ENCODE peak calls at places on chromosomes 4 and X, in five cellular contexts. S, I, Y, W and Z are unnamed samples.

GRCh38 chr4:17721496-17722360 is 59.7 kb downstream of the FAM184B start:
- DNase-seq in I (no peak), Y (no peak), W (no peak), S (no peak), Z (no peak)

GRCh38 chr4:136900706-136901105 is 631.6 kb downstream of the PCDH18 start:
- DNase-seq in S (no peak), Y (no peak), I (no peak), W (peak), Z (no peak)

GRCh38 chr4:103415801-103416200 is 217.7 kb upstream of the CENPE start:
- DNase-seq in S (no peak), I (no peak), W (no peak), Y (no peak), Z (no peak)

GRCh38 chr4:175702703-175703102 is 109.4 kb downstream of the GPM6A start:
- DNase-seq in Y (no peak), I (no peak), S (no peak), W (no peak), Z (no peak)

GRCh38 chr4:119490335-119490734 is 138.3 kb downstream of the PDE5A start:
- DNase-seq in S (no peak), I (no peak), Y (peak), W (no peak), Z (no peak)

GRCh38 chr4:47722176-47722575 is 115.7 kb downstream of the CORIN start:
- DNase-seq in Y (no peak), W (peak), S (no peak), I (no peak), Z (no peak)

GRCh38 chr4:142563682-142564291 is 282.3 kb downstream of the INPP4B start:
- DNase-seq in Y (no peak), W (no peak), I (no peak), S (no peak), Z (no peak)

GRCh38 chr4:11783588-11783987 is 354.9 kb upstream of the HS3ST1 start:
- DNase-seq in Y (no peak), I (no peak), S (no peak), W (no peak), Z (no peak)

GRCh38 chr4:89275587-89275986 is 32.0 kb downstream of the GPRIN3 start:
- DNase-seq in I (no peak), S (no peak), Y (no peak), W (no peak), Z (peak)

GRCh38 chrX:77564824-77565223 is 117.6 kb downstream of the FGF16 start:
- DNase-seq in Y (no peak), S (no peak), W (no peak), I (no peak), Z (no peak)

GRCh38 chrX:13518126-13518525 is 51.3 kb upstream of the EGFL6 start:
- DNase-seq in Y (no peak), W (no peak), I (no peak), S (no peak), Z (no peak)

GRCh38 chrX:125198546-125198945 is 121.1 kb upstream of the TEX13C start:
- DNase-seq in S (no peak), I (no peak), Y (no peak), W (no peak), Z (no peak)

GRCh38 chrX:6959006-6959405 is 188.5 kb upstream of the STS start:
- DNase-seq in I (no peak), W (no peak), Y (peak), S (no peak), Z (no peak)

GRCh38 chr4:47224361-47224760 is 193.0 kb downstream of the GABRB1 start:
- DNase-seq in I (no peak), S (no peak), Y (no peak), W (no peak), Z (no peak)

GRCh38 chrX:115428011-115428410 is 133.0 kb upstream of the PLS3 start:
- DNase-seq in S (no peak), W (peak), I (no peak), Y (no peak), Z (no peak)

GRCh38 chrX:151458824-151459223 is 61.8 kb downstream of the VMA21 start:
- DNase-seq in S (no peak), W (no peak), I (no peak), Y (no peak), Z (no peak)

GRCh38 chr4:79178770-79179169 is 147.1 kb downstream of the NAA11 start:
- DNase-seq in S (no peak), W (no peak), I (no peak), Y (peak), Z (no peak)

GRCh38 chr4:38562751-38563198 is 101.2 kb upstream of the KLF3 start:
- DNase-seq in I (no peak), S (no peak), W (peak), Y (peak), Z (no peak)

GRCh38 chr4:182258441-182259031 is 15.3 kb downstream of the TENM3 start:
- DNase-seq in S (no peak), W (no peak), Y (no peak), I (no peak), Z (no peak)

GRCh38 chrX:53284684-53285447 is 3.5 kb upstream of the IQSEC2 start:
- DNase-seq in W (peak), Y (peak), I (peak), S (peak), Z (peak)

GRCh38 chr4:80219301-80220025 is 22.2 kb downstream of the PRDM8 start:
- DNase-seq in Y (no peak), W (no peak), I (no peak), S (no peak), Z (no peak)

GRCh38 chr4:151768835-151769234 is 8.0 kb upstream of the GATB start:
- DNase-seq in W (no peak), S (no peak), I (no peak), Y (no peak), Z (no peak)